ENCODE peak calls at places on chromosomes 3 and 15, in six cellular contexts. N, K, V, P, T and L are unnamed samples.

GRCh38 chr3:60291115-60291514 is 960.1 kb downstream of the FHIT start:
- DNase-seq in V (no peak), P (no peak), K (no peak), T (no peak), N (no peak), L (no peak)

GRCh38 chr3:17287006-17287689 is 402.4 kb downstream of the PLCL2 start:
- DNase-seq in N (no peak), T (no peak), V (no peak), P (no peak), K (no peak), L (no peak)

GRCh38 chr15:100602822-100603393 is 519 bp downstream of the ASB7 start:
- DNase-seq in V (no peak), T (no peak), N (peak; percentile 83), K (peak; percentile 63), P (peak; percentile 47), L (peak; percentile 20)

GRCh38 chr15:22919171-22919570 is 61.0 kb downstream of the CYFIP1 start:
- DNase-seq in K (no peak), P (no peak), V (no peak), N (no peak), T (no peak), L (no peak)

GRCh38 chr3:104360038-104360437 is 1006.7 kb upstream of the ALCAM start:
- DNase-seq in V (no peak), K (no peak), N (no peak), T (no peak), P (no peak), L (no peak)

GRCh38 chr3:52120576-52121458 is 33.4 kb downstream of the POC1A start:
- DNase-seq in P (no peak), T (no peak), K (no peak), V (no peak), N (no peak), L (no peak)

GRCh38 chr15:92636950-92637481 is 18.6 kb downstream of the FAM174B start:
- DNase-seq in T (peak; percentile 74), K (no peak), N (peak; percentile 79), P (peak; percentile 94), V (no peak), L (no peak)

GRCh38 chr15:31403606-31404005 is 77.0 kb downstream of the KLF13 start:
- DNase-seq in N (no peak), K (no peak), P (no peak), T (no peak), V (no peak), L (peak; percentile 50)

GRCh38 chr3:127286571-127287140 is 1.2 kb downstream of the PRR20G start:
- DNase-seq in K (no peak), N (no peak), P (no peak), V (no peak), T (no peak), L (peak; percentile 6)

GRCh38 chr15:73228128-73228646 is 140.6 kb downstream of the HCN4 start:
- DNase-seq in V (no peak), N (no peak), K (peak; percentile 30), P (no peak), T (no peak), L (no peak)

GRCh38 chr15:57033715-57034439 is 115.4 kb downstream of the TCF12 start:
- DNase-seq in K (no peak), V (no peak), N (no peak), P (no peak), T (no peak), L (no peak)

GRCh38 chr3:135231646-135232625 is 436.9 kb downstream of the EPHB1 start:
- DNase-seq in T (no peak), V (no peak), N (no peak), P (peak; percentile 68), K (no peak), L (no peak)

GRCh38 chr3:9623148-9623547 is 26.2 kb upstream of the MTMR14 start:
- DNase-seq in K (no peak), T (peak; percentile 26), V (no peak), N (no peak), P (no peak), L (peak; percentile 4)

GRCh38 chr15:34147371-34148140 is 45.7 kb downstream of the PGBD4 start:
- DNase-seq in P (no peak), V (no peak), T (no peak), K (peak; percentile 17), N (no peak), L (peak; percentile 24)

GRCh38 chr3:38130631-38131065 is 6.3 kb downstream of the ACAA1 start:
- DNase-seq in V (no peak), N (no peak), K (no peak), P (no peak), T (no peak), L (no peak)

GRCh38 chr3:153173758-153174516 is 11.9 kb downstream of the RAP2B start:
- DNase-seq in K (peak; percentile 44), V (no peak), T (no peak), P (peak; percentile 45), N (no peak), L (peak; percentile 75)

GRCh38 chr15:50107591-50108408 is 11.2 kb downstream of the ATP8B4 start:
- DNase-seq in P (no peak), K (no peak), T (no peak), V (no peak), N (no peak), L (no peak)

GRCh38 chr15:77819841-77820728 is 187.4 kb upstream of the LINGO1 start:
- DNase-seq in V (no peak), K (peak; percentile 14), T (no peak), P (peak; percentile 77), N (peak; percentile 80), L (no peak)

GRCh38 chr3:157247391-157247790 is 87.4 kb upstream of the CCNL1 start:
- DNase-seq in P (no peak), T (no peak), N (no peak), K (no peak), V (no peak), L (no peak)

GRCh38 chr15:100520132-100520921 is 8.4 kb downstream of the CERS3 start:
- DNase-seq in V (no peak), N (no peak), T (no peak), K (no peak), P (no peak), L (no peak)

GRCh38 chr3:25155696-25156471 is 272.2 kb upstream of the RARB start:
- DNase-seq in N (no peak), T (no peak), V (peak; percentile 84), P (peak; percentile 86), K (peak; percentile 45), L (no peak)

GRCh38 chr15:66132251-66132816 is 121.2 kb downstream of the MEGF11 start:
- DNase-seq in K (no peak), N (no peak), V (no peak), P (no peak), T (no peak), L (no peak)
- H2AK5ac ChIP-seq in K (no peak overlapping the region), N (no peak overlapping the region), V (no peak overlapping the region), P (no peak overlapping the region), T (no peak overlapping the region), L (no peak overlapping the region)

DNA sequence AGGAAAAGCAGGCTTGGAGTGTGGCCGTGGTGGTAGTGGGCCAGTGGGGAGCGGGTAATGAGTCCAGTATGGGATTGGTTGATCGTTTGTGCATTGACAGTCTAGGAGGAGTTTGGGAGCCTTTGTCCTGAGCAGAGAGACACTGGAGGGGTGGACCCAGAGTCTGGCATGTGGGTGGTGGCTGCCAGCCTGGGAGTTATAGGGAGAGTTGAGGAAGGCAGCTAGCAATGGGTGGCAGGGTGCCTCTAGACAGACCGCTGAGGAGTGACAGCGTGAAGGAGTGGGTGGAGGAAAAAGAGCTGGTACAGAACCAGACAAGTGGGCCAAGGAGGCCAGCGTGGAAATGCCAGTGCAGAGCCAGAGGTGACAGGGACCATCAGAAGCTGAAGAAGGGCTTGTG is 1.9 kb upstream of the CCK start:
- DNase-seq in V (no peak), P (no peak), T (no peak), K (no peak), N (no peak), L (no peak)
- H3K27ac ChIP-seq in V (no peak overlapping the region), P (no peak overlapping the region), T (no peak overlapping the region), K (no peak overlapping the region), N (no peak overlapping the region), L (no peak overlapping the region)

DNA sequence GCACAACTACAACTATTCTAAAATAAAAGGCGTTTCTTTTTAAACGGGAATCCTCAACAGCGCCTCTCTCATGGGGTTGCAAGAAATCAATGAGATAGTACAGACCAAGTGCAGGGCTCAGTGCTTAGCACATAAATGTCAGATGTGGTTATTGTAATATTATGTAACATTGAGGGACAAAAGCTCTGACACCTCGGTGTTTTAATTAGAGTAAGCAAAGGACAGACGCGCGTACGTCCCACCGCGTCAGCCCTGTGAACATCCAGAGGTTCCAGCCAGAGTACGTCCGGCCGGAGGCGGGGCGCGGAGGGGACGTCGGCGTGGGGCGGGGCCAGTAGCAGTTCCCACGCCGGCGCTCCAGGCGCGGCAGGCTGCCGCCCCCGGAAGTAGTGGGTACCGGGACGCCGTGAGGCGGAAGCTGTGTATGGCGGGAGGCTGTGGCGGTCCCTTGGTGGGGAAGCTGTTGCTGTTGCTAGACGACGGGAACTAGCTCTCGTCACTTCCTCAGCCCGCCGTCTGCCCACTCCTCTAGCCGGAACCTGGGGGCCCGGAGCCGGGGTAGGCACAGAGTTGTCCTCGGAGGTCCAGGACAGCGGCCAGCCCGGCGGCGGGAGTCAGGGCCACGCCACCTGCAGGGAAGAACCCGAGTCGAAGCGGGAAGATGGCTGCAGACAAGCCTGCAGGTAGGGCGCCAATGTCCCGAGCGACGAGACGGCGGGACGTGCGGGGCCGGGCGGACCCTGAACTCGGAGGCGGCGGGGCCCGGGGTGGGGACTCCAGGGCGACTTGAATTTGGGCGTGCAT is at the start of gene CNOT10:
- DNase-seq in N (peak; percentile 92), V (peak; percentile 90), K (peak; percentile 96), P (peak; percentile 98), T (peak; percentile 95), L (peak; percentile 89)
- H2AK5ac ChIP-seq in N (peak within 1 kb of the TSS; percentile 39), V (peak within 1 kb of the TSS; percentile 62), K (no peak within 1 kb of the TSS), P (no peak within 1 kb of the TSS), T (peak within 1 kb of the TSS; percentile 21), L (peak within 1 kb of the TSS; percentile 37)

GRCh38 chr3:107662586-107662985 is 139.8 kb downstream of the BBX start:
- DNase-seq in N (no peak), K (peak; percentile 24), T (no peak), V (no peak), P (no peak), L (peak; percentile 29)
- H3K27ac ChIP-seq in N (no peak overlapping the region), K (no peak overlapping the region), T (no peak overlapping the region), V (no peak overlapping the region), P (no peak overlapping the region), L (no peak overlapping the region)

DNA sequence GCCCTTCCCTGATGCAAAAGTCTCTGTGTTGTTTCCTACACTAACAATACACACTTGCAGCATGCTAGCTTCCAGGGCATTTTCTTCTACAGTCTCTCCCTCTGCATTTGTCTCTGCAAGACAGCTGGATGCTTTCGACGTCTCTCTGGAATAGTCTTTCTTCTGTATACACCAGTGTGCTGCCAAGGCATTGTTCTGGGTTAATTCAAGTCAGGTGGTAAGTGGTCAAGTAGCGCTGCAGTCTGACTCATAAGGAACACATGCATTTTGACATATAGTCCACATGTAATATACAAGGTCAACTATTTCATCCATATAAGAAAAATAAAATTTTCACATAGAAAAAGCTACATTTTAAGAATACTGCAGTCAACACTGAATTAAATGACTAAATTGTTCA is 92.7 kb downstream of the MYLK start:
- DNase-seq in P (no peak), N (peak; percentile 26), T (no peak), K (peak; percentile 79), V (no peak), L (peak; percentile 93)
- H2AK5ac ChIP-seq in P (no peak overlapping the region), N (no peak overlapping the region), T (no peak overlapping the region), K (no peak overlapping the region), V (no peak overlapping the region), L (peak overlapping the region; percentile 91)